ENCODE peak calls at places on chromosomes 13 and 19, in ten cellular contexts. H, U, O, A, T, D, W, M, B and R are unnamed samples.

GRCh38 chr13:33289966-33290365 is 4.4 kb upstream of the STARD13 start:
- DNase-seq in D (peak), O (no peak), U (no peak), M (no peak), B (no peak), H (no peak), W (no peak), A (no peak), T (no peak), R (no peak)

GRCh38 chr19:48780684-48781391 is 25.5 kb downstream of the FGF21 start:
- DNase-seq in U (no peak), M (no peak), H (no peak), O (no peak), W (no peak), B (no peak), T (no peak), A (no peak), D (peak), R (no peak)

GRCh38 chr19:54390942-54391577 is 24.2 kb upstream of the TTYH1 start:
- DNase-seq in W (peak), D (peak), T (no peak), U (no peak), O (peak), M (peak), H (no peak), B (peak), A (peak), R (peak)

GRCh38 chr13:45879666-45880065 is 28.1 kb upstream of the SIAH3 start:
- DNase-seq in H (peak), A (peak), W (no peak), O (peak), T (peak), D (no peak), U (no peak), B (no peak), M (peak), R (peak)

GRCh38 chr19:29768166-29768565 is 43.6 kb upstream of the CCNE1 start:
- DNase-seq in H (no peak), W (no peak), O (no peak), U (no peak), D (no peak), B (no peak), M (no peak), A (no peak), T (no peak), R (no peak)

GRCh38 chr19:5024282-5024681 is 55.4 kb downstream of the KDM4B start:
- DNase-seq in D (no peak), W (no peak), O (no peak), U (no peak), B (no peak), A (no peak), T (peak), H (no peak), M (no peak), R (no peak)

GRCh38 chr19:8038815-8039214 is 13.7 kb upstream of the CCL25 start:
- DNase-seq in H (no peak), M (no peak), T (no peak), B (no peak), D (no peak), A (no peak), O (no peak), U (no peak), W (no peak), R (no peak)

GRCh38 chr19:55546822-55547614 is 1.7 kb upstream of the SBK3 start:
- DNase-seq in U (peak), W (no peak), M (peak), H (no peak), T (peak), B (no peak), A (no peak), O (no peak), D (peak), R (no peak)

GRCh38 chr19:49567722-49568454 is 12.5 kb downstream of the NOSIP start:
- DNase-seq in W (no peak), H (no peak), B (no peak), D (no peak), A (no peak), M (peak), T (no peak), U (no peak), O (no peak), R (no peak)